ENCODE peak calls at places on chromosomes 16 and 17, in eight cellular contexts. One of them, this sample, is unnamed.

GRCh38 chr17:45132569-45133463 is 501 bp upstream of the PLCD3 start:
- DNase-seq in neural progenitor cell: peak
- DNase-seq in kidney: peak
- DNase-seq in cardiac fibroblast: peak
- DNase-seq in fibroblast of pulmonary artery: peak
- DNase-seq in left lung: peak
- DNase-seq in tibial artery: peak
- DNase-seq in AG10803: peak
- DNase-seq in this sample: peak

GRCh38 chr17:69335018-69335417 is 8.1 kb upstream of the ABCA5 start:
- DNase-seq in neural progenitor cell: no peak
- DNase-seq in tibial artery: no peak
- DNase-seq in fibroblast of pulmonary artery: peak
- DNase-seq in left lung: no peak
- DNase-seq in cardiac fibroblast: peak
- DNase-seq in AG10803: peak
- DNase-seq in kidney: no peak
- DNase-seq in this sample: no peak

GRCh38 chr17:40110026-40110425 is 9.6 kb upstream of the NR1D1 start:
- DNase-seq in neural progenitor cell: peak
- DNase-seq in cardiac fibroblast: no peak
- DNase-seq in left lung: peak
- DNase-seq in kidney: peak
- DNase-seq in AG10803: no peak
- DNase-seq in tibial artery: no peak
- DNase-seq in fibroblast of pulmonary artery: no peak
- DNase-seq in this sample: no peak

GRCh38 chr17:13702266-13702665 is 100.5 kb upstream of the HS3ST3A1 start:
- DNase-seq in left lung: no peak
- DNase-seq in fibroblast of pulmonary artery: no peak
- DNase-seq in tibial artery: no peak
- DNase-seq in AG10803: peak
- DNase-seq in cardiac fibroblast: peak
- DNase-seq in kidney: no peak
- DNase-seq in neural progenitor cell: no peak
- DNase-seq in this sample: no peak

GRCh38 chr17:42342242-42343008 is 45.8 kb downstream of the STAT3 start:
- DNase-seq in left lung: no peak
- DNase-seq in cardiac fibroblast: peak
- DNase-seq in kidney: no peak
- DNase-seq in neural progenitor cell: no peak
- DNase-seq in tibial artery: no peak
- DNase-seq in AG10803: peak
- DNase-seq in fibroblast of pulmonary artery: no peak
- DNase-seq in this sample: no peak

GRCh38 chr17:38705803-38706624 is 941 bp downstream of the MLLT6 start:
- DNase-seq in fibroblast of pulmonary artery: peak
- DNase-seq in kidney: peak
- DNase-seq in AG10803: peak
- DNase-seq in cardiac fibroblast: peak
- DNase-seq in left lung: peak
- DNase-seq in neural progenitor cell: peak
- DNase-seq in tibial artery: peak
- DNase-seq in this sample: no peak

GRCh38 chr17:80095038-80095843 is 6.1 kb upstream of the GAA start:
- DNase-seq in AG10803: no peak
- DNase-seq in fibroblast of pulmonary artery: no peak
- DNase-seq in cardiac fibroblast: no peak
- DNase-seq in neural progenitor cell: no peak
- DNase-seq in kidney: peak
- DNase-seq in tibial artery: no peak
- DNase-seq in left lung: no peak
- DNase-seq in this sample: no peak

GRCh38 chr16:88390760-88391496 is 8.2 kb downstream of the ZNF469 start:
- DNase-seq in AG10803: no peak
- DNase-seq in fibroblast of pulmonary artery: no peak
- DNase-seq in cardiac fibroblast: no peak
- DNase-seq in left lung: no peak
- DNase-seq in kidney: peak
- DNase-seq in neural progenitor cell: no peak
- DNase-seq in tibial artery: no peak
- DNase-seq in this sample: no peak

GRCh38 chr17:67488161-67488560 is 111.1 kb downstream of the PITPNC1 start:
- DNase-seq in cardiac fibroblast: peak
- DNase-seq in left lung: no peak
- DNase-seq in kidney: no peak
- DNase-seq in AG10803: peak
- DNase-seq in tibial artery: peak
- DNase-seq in neural progenitor cell: no peak
- DNase-seq in fibroblast of pulmonary artery: peak
- DNase-seq in this sample: no peak

GRCh38 chr16:72425571-72426341 is 253.8 kb upstream of the PMFBP1 start:
- DNase-seq in tibial artery: no peak
- DNase-seq in left lung: no peak
- DNase-seq in fibroblast of pulmonary artery: no peak
- DNase-seq in cardiac fibroblast: no peak
- DNase-seq in neural progenitor cell: no peak
- DNase-seq in kidney: no peak
- DNase-seq in AG10803: no peak
- DNase-seq in this sample: no peak

GRCh38 chr17:59010026-59010425 is 96.7 kb downstream of the TRIM37 start:
- DNase-seq in cardiac fibroblast: no peak
- DNase-seq in AG10803: peak
- DNase-seq in left lung: no peak
- DNase-seq in neural progenitor cell: no peak
- DNase-seq in kidney: no peak
- DNase-seq in tibial artery: no peak
- DNase-seq in fibroblast of pulmonary artery: no peak
- DNase-seq in this sample: no peak

GRCh38 chr16:4924593-4925378 is 12.2 kb downstream of the PPL start:
- DNase-seq in left lung: peak
- DNase-seq in kidney: peak
- DNase-seq in cardiac fibroblast: no peak
- DNase-seq in neural progenitor cell: peak
- DNase-seq in AG10803: no peak
- DNase-seq in tibial artery: no peak
- DNase-seq in fibroblast of pulmonary artery: no peak
- DNase-seq in this sample: no peak

GRCh38 chr17:21041753-21042433 is 918 bp downstream of the USP22 start:
- DNase-seq in left lung: peak
- DNase-seq in fibroblast of pulmonary artery: peak
- DNase-seq in kidney: peak
- DNase-seq in cardiac fibroblast: peak
- DNase-seq in tibial artery: peak
- DNase-seq in neural progenitor cell: peak
- DNase-seq in AG10803: peak
- DNase-seq in this sample: no peak

GRCh38 chr16:11207646-11208045 is 48.4 kb downstream of the SOCS1 start:
- DNase-seq in kidney: no peak
- DNase-seq in neural progenitor cell: no peak
- DNase-seq in tibial artery: no peak
- DNase-seq in fibroblast of pulmonary artery: peak
- DNase-seq in left lung: no peak
- DNase-seq in AG10803: no peak
- DNase-seq in cardiac fibroblast: peak
- DNase-seq in this sample: no peak

GRCh38 chr17:5439446-5439764 is 450 bp upstream of the C1QBP start:
- DNase-seq in kidney: no peak
- DNase-seq in fibroblast of pulmonary artery: no peak
- DNase-seq in cardiac fibroblast: no peak
- DNase-seq in tibial artery: no peak
- DNase-seq in neural progenitor cell: no peak
- DNase-seq in AG10803: no peak
- DNase-seq in left lung: no peak
- DNase-seq in this sample: no peak
- TF ChIP-seq CTCF in kidney: no peak
- TF ChIP-seq CTCF in fibroblast of pulmonary artery: no peak
- TF ChIP-seq CTCF in cardiac fibroblast: no peak
- TF ChIP-seq CTCF in tibial artery: no peak
- TF ChIP-seq CTCF in neural progenitor cell: peak
- TF ChIP-seq CTCF in AG10803: no peak
- TF ChIP-seq CTCF in left lung: no peak
- TF ChIP-seq CTCF in this sample: peak

GRCh38 chr16:56909484-56910113 is 22.3 kb upstream of the HERPUD1 start:
- DNase-seq in AG10803: peak
- DNase-seq in tibial artery: no peak
- DNase-seq in cardiac fibroblast: no peak
- DNase-seq in left lung: no peak
- DNase-seq in kidney: no peak
- DNase-seq in neural progenitor cell: no peak
- DNase-seq in fibroblast of pulmonary artery: peak
- DNase-seq in this sample: no peak
- TF ChIP-seq CTCF in AG10803: no peak
- TF ChIP-seq CTCF in tibial artery: no peak
- TF ChIP-seq CTCF in cardiac fibroblast: no peak
- TF ChIP-seq CTCF in left lung: no peak
- TF ChIP-seq CTCF in kidney: no peak
- TF ChIP-seq CTCF in neural progenitor cell: no peak
- TF ChIP-seq CTCF in fibroblast of pulmonary artery: no peak
- TF ChIP-seq CTCF in this sample: no peak

GRCh38 chr17:35129154-35129972 is 7.9 kb downstream of the FNDC8 start:
- DNase-seq in cardiac fibroblast: peak
- DNase-seq in left lung: no peak
- DNase-seq in tibial artery: no peak
- DNase-seq in AG10803: peak
- DNase-seq in fibroblast of pulmonary artery: no peak
- DNase-seq in neural progenitor cell: no peak
- DNase-seq in kidney: no peak
- DNase-seq in this sample: no peak
- TF ChIP-seq CTCF in cardiac fibroblast: no peak
- TF ChIP-seq CTCF in left lung: no peak
- TF ChIP-seq CTCF in tibial artery: no peak
- TF ChIP-seq CTCF in AG10803: no peak
- TF ChIP-seq CTCF in fibroblast of pulmonary artery: no peak
- TF ChIP-seq CTCF in neural progenitor cell: no peak
- TF ChIP-seq CTCF in kidney: no peak
- TF ChIP-seq CTCF in this sample: no peak

GRCh38 chr16:22183901-22184614 is 21.8 kb downstream of the SDR42E2 start:
- DNase-seq in tibial artery: no peak
- DNase-seq in left lung: no peak
- DNase-seq in kidney: no peak
- DNase-seq in fibroblast of pulmonary artery: no peak
- DNase-seq in neural progenitor cell: peak
- DNase-seq in cardiac fibroblast: no peak
- DNase-seq in AG10803: no peak
- DNase-seq in this sample: no peak
- TF ChIP-seq CTCF in tibial artery: no peak
- TF ChIP-seq CTCF in left lung: no peak
- TF ChIP-seq CTCF in kidney: no peak
- TF ChIP-seq CTCF in fibroblast of pulmonary artery: peak
- TF ChIP-seq CTCF in neural progenitor cell: peak
- TF ChIP-seq CTCF in cardiac fibroblast: peak
- TF ChIP-seq CTCF in AG10803: peak
- TF ChIP-seq CTCF in this sample: no peak

GRCh38 chr17:65061621-65062020 is 5.1 kb upstream of the GNA13 start:
- DNase-seq in tibial artery: no peak
- DNase-seq in kidney: no peak
- DNase-seq in cardiac fibroblast: no peak
- DNase-seq in left lung: no peak
- DNase-seq in neural progenitor cell: peak
- DNase-seq in AG10803: no peak
- DNase-seq in fibroblast of pulmonary artery: no peak
- DNase-seq in this sample: no peak
- TF ChIP-seq CTCF in tibial artery: no peak
- TF ChIP-seq CTCF in kidney: no peak
- TF ChIP-seq CTCF in cardiac fibroblast: no peak
- TF ChIP-seq CTCF in left lung: no peak
- TF ChIP-seq CTCF in neural progenitor cell: no peak
- TF ChIP-seq CTCF in AG10803: no peak
- TF ChIP-seq CTCF in fibroblast of pulmonary artery: no peak
- TF ChIP-seq CTCF in this sample: no peak

GRCh38 chr16:67846320-67847063 is at the start of gene NUTF2:
- DNase-seq in kidney: peak
- DNase-seq in cardiac fibroblast: peak
- DNase-seq in left lung: peak
- DNase-seq in AG10803: peak
- DNase-seq in fibroblast of pulmonary artery: peak
- DNase-seq in tibial artery: peak
- DNase-seq in neural progenitor cell: peak
- DNase-seq in this sample: peak
- TF ChIP-seq CTCF in kidney: peak
- TF ChIP-seq CTCF in cardiac fibroblast: no peak
- TF ChIP-seq CTCF in left lung: no peak
- TF ChIP-seq CTCF in AG10803: no peak
- TF ChIP-seq CTCF in fibroblast of pulmonary artery: no peak
- TF ChIP-seq CTCF in tibial artery: peak
- TF ChIP-seq CTCF in neural progenitor cell: no peak
- TF ChIP-seq CTCF in this sample: no peak

This sample was measured in CD14-positive monocyte.